ENCODE peak calls at places on chromosomes 6 and 20, in seven cellular contexts. A is fibroblast of lung, G is H1, Q is progenitor cell of endocrine pancreas, J is NCI-H2171, B is RPMI8226, S is Peyer's patch. Y is an unnamed sample.

GRCh38 chr6:149821492-149821891 is 42.7 kb downstream of the LRP11 start:
- DNase-seq in S (no peak), G (no peak), A (no peak), J (no peak), Q (no peak), B (no peak), Y (no peak)

GRCh38 chr20:52275243-52275817 is 83.8 kb upstream of the ZFP64 start:
- DNase-seq in B (no peak), S (no peak), J (no peak), A (no peak), Q (no peak), G (no peak), Y (no peak)

GRCh38 chr6:37456126-37456525 is 23.1 kb downstream of the CMTR1 start:
- DNase-seq in S (no peak), A (peak; percentile 87), J (no peak), Q (no peak), B (no peak), G (no peak), Y (peak; percentile 36)

GRCh38 chr6:17418281-17419188 is 25.1 kb downstream of the CAP2 start:
- DNase-seq in J (peak; percentile 92), G (no peak), A (peak; percentile 79), S (no peak), B (no peak), Q (no peak), Y (peak; percentile 50)

GRCh38 chr20:25025986-25026605 is 31.8 kb downstream of the ACSS1 start:
- DNase-seq in S (peak; percentile 39), A (no peak), G (no peak), B (no peak), Q (no peak), J (no peak), Y (no peak)

GRCh38 chr6:38673397-38674165 is 29.4 kb downstream of the GLO1 start:
- DNase-seq in J (no peak), Q (no peak), B (no peak), A (no peak), S (no peak), G (no peak), Y (no peak)

GRCh38 chr6:11241793-11242201 is 9.3 kb upstream of the NEDD9 start:
- DNase-seq in G (peak; percentile 38), B (no peak), J (no peak), A (peak; percentile 58), Q (peak; percentile 56), S (no peak), Y (peak; percentile 64)

GRCh38 chr6:46098678-46099077 is 31.1 kb upstream of the ENPP4 start:
- DNase-seq in Q (no peak), A (no peak), B (peak; percentile 40), S (peak; percentile 59), J (no peak), G (no peak), Y (no peak)

GRCh38 chr6:13478525-13478962 is 8.9 kb downstream of the GFOD1 start:
- DNase-seq in B (no peak), J (peak; percentile 45), G (no peak), A (no peak), S (no peak), Q (no peak), Y (no peak)

GRCh38 chr20:23123886-23124285 is 37.8 kb upstream of the CD93 start:
- DNase-seq in B (no peak), G (no peak), S (peak; percentile 38), Q (no peak), A (no peak), J (no peak), Y (no peak)

GRCh38 chr20:10673176-10673830 is 496 bp downstream of the JAG1 start:
- DNase-seq in G (no peak), A (peak; percentile 55), Q (peak; percentile 18), J (no peak), B (peak; percentile 60), S (peak; percentile 75), Y (peak; percentile 69)

GRCh38 chr6:167762259-167762962 is 64.3 kb upstream of the AFDN start:
- DNase-seq in Q (no peak), S (no peak), J (no peak), B (no peak), A (no peak), G (no peak), Y (no peak)

GRCh38 chr20:63552481-63553249 is 1.3 kb upstream of the FNDC11 start:
- DNase-seq in G (peak; percentile 29), B (peak; percentile 44), J (peak; percentile 38), S (no peak), A (no peak), Q (no peak), Y (no peak)

GRCh38 chr6:75210885-75211739 is 5.3 kb upstream of the COL12A1 start:
- DNase-seq in J (peak; percentile 73), G (no peak), Q (no peak), S (no peak), B (peak; percentile 80), A (peak; percentile 57), Y (peak; percentile 87)

GRCh38 chr6:29005183-29005885 is at the start of gene ZNF311:
- DNase-seq in A (peak; percentile 67), G (no peak), Q (no peak), S (peak; percentile 53), B (peak; percentile 40), J (no peak), Y (peak; percentile 80)

GRCh38 chr20:30286157-30286556 is 971.3 kb upstream of the DEFB115 start:
- DNase-seq in J (no peak), S (no peak), G (peak; percentile 43), B (no peak), Q (no peak), A (no peak), Y (no peak)

GRCh38 chr6:16136536-16137450 is 7.9 kb downstream of the MYLIP start:
- DNase-seq in A (peak; percentile 93), S (no peak), B (no peak), G (no peak), J (no peak), Q (no peak), Y (peak; percentile 90)

GRCh38 chr6:54992789-54993188 is 146.2 kb downstream of the FAM83B start:
- DNase-seq in A (no peak), B (peak; percentile 12), Q (no peak), S (no peak), J (no peak), G (no peak), Y (peak; percentile 54)

GRCh38 chr6:106136172-106136571 is 50.0 kb downstream of the PRDM1 start:
- DNase-seq in J (no peak), A (no peak), B (no peak), Q (no peak), S (no peak), G (no peak), Y (no peak)

GRCh38 chr6:96520039-96520850 is 1.4 kb upstream of the UFL1 start:
- DNase-seq in A (peak; percentile 79), S (no peak), B (no peak), J (no peak), G (no peak), Q (no peak), Y (peak; percentile 50)

GRCh38 chr20:47161411-47161810 is 195.1 kb downstream of the ZMYND8 start:
- DNase-seq in B (no peak), J (no peak), S (no peak), G (no peak), Q (no peak), A (no peak), Y (no peak)

GRCh38 chr6:14634072-14634471 is 516.5 kb downstream of the CD83 start:
- DNase-seq in S (no peak), Q (no peak), G (no peak), A (no peak), B (no peak), J (no peak), Y (no peak)

GRCh38 chr6:25324076-25324762 is 45.0 kb downstream of the CARMIL1 start:
- DNase-seq in B (no peak), Q (no peak), J (no peak), S (no peak), G (no peak), A (no peak), Y (no peak)

GRCh38 chr20:49149281-49150045 is 38.7 kb downstream of the STAU1 start:
- DNase-seq in A (no peak), Q (no peak), J (no peak), B (no peak), S (no peak), G (no peak), Y (no peak)

GRCh38 chr6:38796006-38796405 is 80.9 kb downstream of the DNAH8 start:
- DNase-seq in Q (no peak), J (no peak), A (no peak), S (no peak), B (no peak), G (no peak), Y (no peak)

GRCh38 chr6:148557796-148558457 is 188.9 kb upstream of the UST start:
- DNase-seq in J (no peak), B (no peak), Q (no peak), G (no peak), S (no peak), A (peak; percentile 79), Y (peak; percentile 58)

GRCh38 chr6:47650553-47651432 is 47.6 kb upstream of the ADGRF4 start:
- DNase-seq in B (no peak), S (no peak), G (no peak), J (no peak), Q (no peak), A (peak; percentile 45), Y (no peak)

GRCh38 chr6:157298325-157298724 is 25.0 kb downstream of the TMEM242 start:
- DNase-seq in A (no peak), Q (no peak), B (no peak), S (no peak), J (no peak), G (no peak), Y (no peak)

GRCh38 chr6:3471286-3471685 is 14.4 kb upstream of the SLC22A23 start:
- DNase-seq in S (no peak), B (no peak), A (no peak), G (no peak), J (no peak), Q (no peak), Y (no peak)

GRCh38 chr20:59830107-59831023 is 103.1 kb downstream of the SYCP2 start:
- DNase-seq in S (no peak), A (no peak), Q (no peak), J (peak; percentile 10), G (no peak), B (no peak), Y (no peak)

GRCh38 chr20:4592316-4593148 is 129.2 kb upstream of the PRND start:
- DNase-seq in B (peak; percentile 54), S (peak; percentile 65), J (peak; percentile 40), G (no peak), Q (peak; percentile 81), A (peak; percentile 31), Y (peak; percentile 39)